ENCODE peak calls at places on chromosomes 2 and 18, in four cellular contexts. D is neuronal stem cell, N is esophagus squamous epithelium, F is thoracic aorta. W is an unnamed sample.

GRCh38 chr2:57084697-57085281 is 901.0 kb downstream of the CCDC85A start:
- DNase-seq in D (no peak), F (no peak), N (no peak), W (no peak)

GRCh38 chr2:226984461-226985226 is 148.8 kb downstream of the RHBDD1 start:
- DNase-seq in D (no peak), N (no peak), F (no peak), W (no peak)

GRCh38 chr18:32310119-32310518 is 120.3 kb downstream of the MEP1B start:
- DNase-seq in D (no peak), N (no peak), F (no peak), W (no peak)

GRCh38 chr2:8586397-8587051 is 95.3 kb upstream of the ID2 start:
- DNase-seq in F (no peak), D (no peak), N (no peak), W (no peak)

GRCh38 chr2:174331731-174332606 is 2.8 kb upstream of the SP9 start:
- DNase-seq in N (no peak), D (peak; percentile 46), F (no peak), W (no peak)

GRCh38 chr2:178477443-178478099 is 829 bp downstream of the FKBP7 start:
- DNase-seq in D (no peak), F (no peak), N (no peak), W (no peak)

GRCh38 chr2:190468814-190469569 is 60.8 kb downstream of the MFSD6 start:
- DNase-seq in F (peak; percentile 22), D (no peak), N (no peak), W (no peak)

GRCh38 chr2:28461056-28461455 is 34.8 kb upstream of the PLB1 start:
- DNase-seq in N (no peak), D (no peak), F (no peak), W (no peak)

GRCh38 chr2:126880825-126881224 is 17.9 kb upstream of the TEX51 start:
- DNase-seq in N (no peak), F (no peak), D (no peak), W (no peak)

GRCh38 chr2:25589676-25590205 is 83.6 kb downstream of the DTNB start:
- DNase-seq in D (no peak), F (no peak), N (no peak), W (no peak)

GRCh38 chr18:60663060-60663989 is 290.8 kb upstream of the MC4R start:
- DNase-seq in F (no peak), N (no peak), D (no peak), W (no peak)

GRCh38 chr2:172865422-172865821 is 129.8 kb downstream of the RAPGEF4 start:
- DNase-seq in F (no peak), D (no peak), N (no peak), W (no peak)

GRCh38 chr2:232779935-232780334 is 3.6 kb upstream of the KCNJ13 start:
- DNase-seq in N (no peak), F (no peak), D (no peak), W (no peak)

GRCh38 chr2:160210599-160211138 is 10.6 kb upstream of the ITGB6 start:
- DNase-seq in D (peak; percentile 51), N (no peak), F (no peak), W (peak; percentile 53)

GRCh38 chr2:207403950-207404349 is 125.8 kb upstream of the CREB1 start:
- DNase-seq in D (no peak), F (no peak), N (no peak), W (no peak)

GRCh38 chr2:23487735-23488492 is 102.9 kb downstream of the KLHL29 start:
- DNase-seq in F (no peak), D (no peak), N (no peak), W (no peak)

GRCh38 chr2:42624047-42624446 is 55.6 kb downstream of the MTA3 start:
- DNase-seq in N (no peak), D (no peak), F (no peak), W (no peak)

GRCh38 chr2:236824836-236825235 is 255.2 kb downstream of the ACKR3 start:
- DNase-seq in F (no peak), N (no peak), D (no peak), W (no peak)

DNA sequence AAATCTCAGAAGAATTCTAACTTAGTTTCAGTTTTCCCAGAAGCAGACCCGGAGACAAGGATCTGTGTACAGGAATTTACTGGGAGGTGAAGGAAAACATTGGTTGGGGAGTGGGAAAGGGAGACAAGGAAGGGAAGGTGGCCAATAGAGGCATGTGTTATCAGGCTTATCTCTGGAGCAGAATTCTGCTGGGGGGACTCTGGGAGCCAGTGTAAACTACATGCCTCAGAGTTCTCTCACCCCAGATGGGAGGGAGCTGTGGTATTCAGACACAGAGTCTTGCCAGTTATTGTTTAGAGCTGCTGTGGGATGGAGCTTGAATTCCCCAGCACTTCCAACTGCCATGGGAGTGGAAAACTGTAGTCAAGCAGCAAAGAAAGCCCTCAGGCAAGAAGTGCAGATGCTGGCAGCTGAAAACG is 19.0 kb downstream of the DNPEP start:
- DNase-seq in N (no peak), F (no peak), D (no peak), W (no peak)
- H3K27ac ChIP-seq in N (peak overlapping the region; percentile 63), F (peak overlapping the region; percentile 74), D (no peak overlapping the region), W (no peak overlapping the region)

GRCh38 chr2:203021986-203022385 is 7.3 kb downstream of the NBEAL1 start:
- DNase-seq in N (no peak), F (no peak), D (no peak), W (no peak)

GRCh38 chr2:203019142-203019541 is 4.5 kb downstream of the NBEAL1 start:
- DNase-seq in F (no peak), N (no peak), D (no peak), W (no peak)

GRCh38 chr2:203016716-203017115 is 2.0 kb downstream of the NBEAL1 start:
- DNase-seq in D (no peak), F (no peak), N (no peak), W (no peak)

GRCh38 chr2:203014456-203015199 is at the start of gene NBEAL1:
- DNase-seq in F (peak; percentile 86), D (peak; percentile 99), N (peak; percentile 83), W (peak; percentile 98)

DNA sequence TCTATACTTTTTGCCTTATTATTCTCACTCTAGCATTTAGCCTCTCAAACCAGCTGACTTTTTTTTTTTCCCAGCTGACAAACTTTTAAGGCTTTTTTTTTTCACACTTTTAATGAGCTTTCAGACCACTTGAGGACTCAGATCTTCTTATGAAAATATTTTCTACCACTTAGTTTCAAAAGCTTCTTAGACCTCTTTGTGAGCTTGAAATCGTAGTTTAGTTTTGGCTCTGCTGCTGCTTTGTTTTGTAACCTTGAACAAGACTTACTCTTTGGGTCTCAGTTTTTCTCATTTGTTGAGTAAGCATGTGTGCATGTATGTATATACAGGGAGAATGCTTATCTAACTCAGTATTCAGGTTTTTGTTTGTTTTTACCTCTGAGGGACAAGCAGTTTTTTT is 3.5 kb downstream of the NBEAL1 start:
- DNase-seq in F (no peak), N (no peak), D (no peak), W (no peak)
- H3K27ac ChIP-seq in F (peak overlapping the region; percentile 54), N (peak overlapping the region; percentile 43), D (no peak overlapping the region), W (no peak overlapping the region)

GRCh38 chr18:63046375-63046774 is 273.2 kb downstream of the BCL2 start:
- DNase-seq in N (no peak), F (no peak), D (no peak), W (no peak)

GRCh38 chr18:63057707-63058106 is 261.9 kb downstream of the BCL2 start:
- DNase-seq in D (no peak), F (no peak), N (no peak), W (no peak)

DNA sequence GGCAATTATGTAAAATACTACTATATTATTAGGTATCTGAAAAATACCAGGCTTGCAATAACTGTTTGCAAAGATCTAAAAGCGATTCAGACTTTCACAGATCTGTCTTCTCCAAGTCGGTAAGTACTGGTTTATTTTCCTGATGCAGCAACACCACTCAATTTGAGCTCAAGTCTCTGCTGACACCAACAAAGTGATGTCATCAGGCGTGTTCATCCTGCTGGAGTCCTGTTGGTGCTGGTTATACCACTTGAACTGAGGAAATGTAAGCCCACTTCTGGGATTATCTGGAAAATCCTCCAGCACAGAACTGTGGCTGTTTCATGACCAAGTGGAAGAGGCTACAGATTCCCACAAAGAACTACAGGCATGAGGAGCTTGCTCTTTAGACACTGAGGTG is 267.6 kb downstream of the BCL2 start:
- DNase-seq in F (no peak), N (no peak), D (no peak), W (no peak)
- H3K27ac ChIP-seq in F (no peak overlapping the region), N (no peak overlapping the region), D (no peak overlapping the region), W (no peak overlapping the region)

GRCh38 chr2:64837925-64838641 is 151.1 kb upstream of the SLC1A4 start:
- DNase-seq in N (no peak), F (no peak), D (no peak), W (no peak)
- H3K27ac ChIP-seq in N (peak overlapping the region; percentile 87), F (no peak overlapping the region), D (no peak overlapping the region), W (no peak overlapping the region)

DNA sequence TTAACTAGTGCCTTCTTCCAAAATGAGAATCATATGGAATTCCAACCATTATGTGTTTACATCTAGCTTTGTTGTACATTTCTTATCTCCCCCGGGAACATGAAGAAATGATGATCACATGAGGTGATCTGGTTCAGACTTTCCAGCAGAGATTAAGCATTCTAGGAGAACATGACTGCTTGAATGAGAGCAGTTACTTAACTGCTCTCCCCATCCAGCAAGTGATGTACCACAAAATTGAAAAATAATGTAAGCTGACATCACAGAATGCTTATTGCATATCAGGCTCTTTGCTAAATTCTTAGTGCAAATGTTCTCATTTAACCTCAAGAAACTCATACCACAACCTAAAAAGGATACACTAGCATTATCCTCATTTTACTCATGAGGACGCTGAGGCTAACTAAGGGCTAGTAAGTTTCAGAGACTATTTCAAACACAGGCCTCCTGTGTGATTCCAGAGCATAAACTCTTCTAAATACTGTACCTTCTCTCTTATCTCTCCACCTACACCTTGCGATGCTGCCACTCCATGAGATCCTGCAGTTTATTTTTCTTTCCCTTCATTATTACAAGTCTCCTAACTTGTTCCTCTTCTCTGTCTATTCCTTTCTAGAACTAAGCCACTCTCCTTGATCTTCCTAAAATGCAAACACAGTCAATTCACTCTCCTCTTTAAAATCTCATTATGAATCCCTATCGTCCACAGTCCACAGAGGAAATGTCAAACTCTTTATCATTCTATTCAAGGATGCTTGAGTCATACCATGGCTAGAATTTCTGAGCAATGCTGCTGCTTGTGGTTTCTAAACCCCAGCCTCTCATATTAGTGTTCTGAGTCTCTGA is 1224.8 kb upstream of the ZEB2 start:
- DNase-seq in D (no peak), N (no peak), F (no peak), W (no peak)
- H3K27ac ChIP-seq in D (no peak overlapping the region), N (no peak overlapping the region), F (no peak overlapping the region), W (no peak overlapping the region)